ENCODE peak calls at places on chromosomes 3 and 15, in five cellular contexts. One of them, this sample, is unnamed.

GRCh38 chr15:22808761-22809280 is 22.4 kb downstream of the NIPA1 start:
- DNase-seq in Peyer's patch: no peak
- DNase-seq in AG09309: no peak
- DNase-seq in GM06990: no peak
- DNase-seq in bronchial epithelial cell: no peak
- DNase-seq in this sample: no peak

GRCh38 chr15:58039260-58040035 is 26.1 kb downstream of the ALDH1A2 start:
- DNase-seq in Peyer's patch: no peak
- DNase-seq in AG09309: no peak
- DNase-seq in bronchial epithelial cell: peak
- DNase-seq in GM06990: no peak
- DNase-seq in this sample: no peak

GRCh38 chr15:39808909-39809308 is 26.3 kb upstream of the FSIP1 start:
- DNase-seq in GM06990: no peak
- DNase-seq in AG09309: no peak
- DNase-seq in bronchial epithelial cell: no peak
- DNase-seq in Peyer's patch: no peak
- DNase-seq in this sample: no peak

GRCh38 chr3:61924065-61924740 is 362.8 kb downstream of the PTPRG start:
- DNase-seq in bronchial epithelial cell: no peak
- DNase-seq in Peyer's patch: no peak
- DNase-seq in AG09309: no peak
- DNase-seq in GM06990: no peak
- DNase-seq in this sample: no peak

GRCh38 chr3:163773136-163773535 is 1305.2 kb downstream of the SI start:
- DNase-seq in GM06990: no peak
- DNase-seq in Peyer's patch: no peak
- DNase-seq in AG09309: no peak
- DNase-seq in bronchial epithelial cell: peak
- DNase-seq in this sample: no peak

GRCh38 chr3:8964436-8965370 is 1.4 kb upstream of the RAD18 start:
- DNase-seq in bronchial epithelial cell: peak
- DNase-seq in AG09309: peak
- DNase-seq in GM06990: no peak
- DNase-seq in Peyer's patch: peak
- DNase-seq in this sample: no peak

GRCh38 chr3:161035711-161036110 is 69.4 kb downstream of the B3GALNT1 start:
- DNase-seq in AG09309: peak
- DNase-seq in bronchial epithelial cell: peak
- DNase-seq in Peyer's patch: no peak
- DNase-seq in GM06990: no peak
- DNase-seq in this sample: no peak

GRCh38 chr3:155232605-155233004 is 60.9 kb downstream of the STRIT1 start:
- DNase-seq in GM06990: no peak
- DNase-seq in bronchial epithelial cell: peak
- DNase-seq in Peyer's patch: no peak
- DNase-seq in AG09309: peak
- DNase-seq in this sample: peak

GRCh38 chr15:52709172-52709979 is 30.2 kb upstream of the ATOSA start:
- DNase-seq in GM06990: peak
- DNase-seq in bronchial epithelial cell: peak
- DNase-seq in Peyer's patch: peak
- DNase-seq in AG09309: no peak
- DNase-seq in this sample: no peak

GRCh38 chr15:59687831-59688230 is 1.3 kb downstream of the BNIP2 start:
- DNase-seq in GM06990: peak
- DNase-seq in AG09309: no peak
- DNase-seq in Peyer's patch: no peak
- DNase-seq in bronchial epithelial cell: peak
- DNase-seq in this sample: no peak

GRCh38 chr3:13062647-13063046 is 10.6 kb downstream of the IQSEC1 start:
- DNase-seq in Peyer's patch: no peak
- DNase-seq in bronchial epithelial cell: no peak
- DNase-seq in AG09309: no peak
- DNase-seq in GM06990: no peak
- DNase-seq in this sample: no peak

GRCh38 chr3:73086071-73086494 is 24.6 kb downstream of the EBLN2 start:
- DNase-seq in AG09309: no peak
- DNase-seq in GM06990: no peak
- DNase-seq in bronchial epithelial cell: peak
- DNase-seq in Peyer's patch: peak
- DNase-seq in this sample: no peak

GRCh38 chr3:193871093-193871485 is 264.9 kb upstream of the HES1 start:
- DNase-seq in GM06990: no peak
- DNase-seq in bronchial epithelial cell: peak
- DNase-seq in Peyer's patch: no peak
- DNase-seq in AG09309: no peak
- DNase-seq in this sample: no peak

DNA sequence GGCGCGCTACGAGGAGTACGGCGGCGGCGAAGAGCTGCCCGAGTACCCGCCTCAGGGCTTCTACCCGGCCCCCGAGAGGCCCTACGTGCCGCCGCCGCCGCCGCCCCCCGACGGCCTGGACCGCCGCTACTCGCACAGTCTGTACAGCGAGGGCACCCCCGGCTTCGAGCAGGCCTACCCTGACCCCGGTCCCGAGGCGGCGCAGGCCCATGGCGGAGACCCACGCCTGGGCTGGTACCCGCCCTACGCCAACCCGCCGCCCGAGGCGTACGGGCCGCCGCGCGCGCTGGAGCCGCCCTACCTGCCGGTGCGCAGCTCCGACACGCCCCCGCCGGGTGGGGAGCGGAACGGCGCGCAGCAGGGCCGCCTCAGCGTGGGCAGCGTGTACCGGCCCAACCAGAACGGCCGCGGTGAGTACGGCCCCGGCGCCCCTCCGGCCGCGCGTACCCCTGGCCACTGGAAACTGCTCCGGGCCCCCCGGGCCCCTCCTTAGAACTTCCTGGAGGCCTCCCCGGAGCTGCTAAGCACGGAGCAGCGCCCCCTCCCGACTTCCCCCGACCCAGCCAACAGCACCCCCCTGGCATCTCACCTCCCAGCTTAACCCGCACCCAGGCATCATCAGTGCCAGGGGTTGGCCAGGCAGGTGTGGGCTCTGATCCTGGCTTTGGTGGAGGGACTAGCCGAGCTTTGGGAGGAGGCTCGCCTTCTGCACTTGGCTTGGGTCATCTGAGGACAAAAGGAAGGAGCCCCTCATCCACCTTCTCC is 1.4 kb downstream of the LOXL1 start:
- DNase-seq in Peyer's patch: peak
- DNase-seq in AG09309: no peak
- DNase-seq in bronchial epithelial cell: no peak
- DNase-seq in GM06990: peak
- DNase-seq in this sample: no peak
- H3K4me3 ChIP-seq in Peyer's patch: peak
- H3K4me3 ChIP-seq in AG09309: peak
- H3K4me3 ChIP-seq in bronchial epithelial cell: peak
- H3K4me3 ChIP-seq in GM06990: peak
- H3K4me3 ChIP-seq in this sample: peak

GRCh38 chr3:74295479-74295878 is 319.0 kb downstream of the CNTN3 start:
- DNase-seq in GM06990: no peak
- DNase-seq in Peyer's patch: no peak
- DNase-seq in AG09309: no peak
- DNase-seq in bronchial epithelial cell: no peak
- DNase-seq in this sample: no peak
- H3K4me3 ChIP-seq in GM06990: no peak
- H3K4me3 ChIP-seq in Peyer's patch: no peak
- H3K4me3 ChIP-seq in AG09309: no peak
- H3K4me3 ChIP-seq in bronchial epithelial cell: no peak
- H3K4me3 ChIP-seq in this sample: no peak

GRCh38 chr3:174440741-174441587 is 418.2 kb upstream of the NAALADL2 start:
- DNase-seq in Peyer's patch: peak
- DNase-seq in AG09309: peak
- DNase-seq in bronchial epithelial cell: peak
- DNase-seq in GM06990: peak
- DNase-seq in this sample: peak
- H3K4me3 ChIP-seq in Peyer's patch: peak
- H3K4me3 ChIP-seq in AG09309: peak
- H3K4me3 ChIP-seq in bronchial epithelial cell: peak
- H3K4me3 ChIP-seq in GM06990: peak
- H3K4me3 ChIP-seq in this sample: peak

GRCh38 chr15:42461261-42461660 is 29.7 kb downstream of the ZNF106 start:
- DNase-seq in GM06990: no peak
- DNase-seq in AG09309: no peak
- DNase-seq in bronchial epithelial cell: no peak
- DNase-seq in Peyer's patch: no peak
- DNase-seq in this sample: no peak

GRCh38 chr15:42453826-42454225 is 37.1 kb downstream of the ZNF106 start:
- DNase-seq in GM06990: no peak
- DNase-seq in bronchial epithelial cell: no peak
- DNase-seq in AG09309: no peak
- DNase-seq in Peyer's patch: no peak
- DNase-seq in this sample: no peak

GRCh38 chr15:42457445-42458442 is 33.2 kb downstream of the ZNF106 start:
- DNase-seq in GM06990: peak
- DNase-seq in Peyer's patch: peak
- DNase-seq in bronchial epithelial cell: peak
- DNase-seq in AG09309: peak
- DNase-seq in this sample: peak

GRCh38 chr15:42456971-42457370 is 34.0 kb downstream of the ZNF106 start:
- DNase-seq in bronchial epithelial cell: no peak
- DNase-seq in AG09309: no peak
- DNase-seq in GM06990: no peak
- DNase-seq in Peyer's patch: no peak
- DNase-seq in this sample: no peak

GRCh38 chr15:42456539-42456938 is 34.4 kb downstream of the ZNF106 start:
- DNase-seq in AG09309: no peak
- DNase-seq in Peyer's patch: no peak
- DNase-seq in bronchial epithelial cell: no peak
- DNase-seq in GM06990: no peak
- DNase-seq in this sample: no peak
- H3K4me3 ChIP-seq in AG09309: no peak
- H3K4me3 ChIP-seq in Peyer's patch: no peak
- H3K4me3 ChIP-seq in bronchial epithelial cell: no peak
- H3K4me3 ChIP-seq in GM06990: no peak
- H3K4me3 ChIP-seq in this sample: peak

DNA sequence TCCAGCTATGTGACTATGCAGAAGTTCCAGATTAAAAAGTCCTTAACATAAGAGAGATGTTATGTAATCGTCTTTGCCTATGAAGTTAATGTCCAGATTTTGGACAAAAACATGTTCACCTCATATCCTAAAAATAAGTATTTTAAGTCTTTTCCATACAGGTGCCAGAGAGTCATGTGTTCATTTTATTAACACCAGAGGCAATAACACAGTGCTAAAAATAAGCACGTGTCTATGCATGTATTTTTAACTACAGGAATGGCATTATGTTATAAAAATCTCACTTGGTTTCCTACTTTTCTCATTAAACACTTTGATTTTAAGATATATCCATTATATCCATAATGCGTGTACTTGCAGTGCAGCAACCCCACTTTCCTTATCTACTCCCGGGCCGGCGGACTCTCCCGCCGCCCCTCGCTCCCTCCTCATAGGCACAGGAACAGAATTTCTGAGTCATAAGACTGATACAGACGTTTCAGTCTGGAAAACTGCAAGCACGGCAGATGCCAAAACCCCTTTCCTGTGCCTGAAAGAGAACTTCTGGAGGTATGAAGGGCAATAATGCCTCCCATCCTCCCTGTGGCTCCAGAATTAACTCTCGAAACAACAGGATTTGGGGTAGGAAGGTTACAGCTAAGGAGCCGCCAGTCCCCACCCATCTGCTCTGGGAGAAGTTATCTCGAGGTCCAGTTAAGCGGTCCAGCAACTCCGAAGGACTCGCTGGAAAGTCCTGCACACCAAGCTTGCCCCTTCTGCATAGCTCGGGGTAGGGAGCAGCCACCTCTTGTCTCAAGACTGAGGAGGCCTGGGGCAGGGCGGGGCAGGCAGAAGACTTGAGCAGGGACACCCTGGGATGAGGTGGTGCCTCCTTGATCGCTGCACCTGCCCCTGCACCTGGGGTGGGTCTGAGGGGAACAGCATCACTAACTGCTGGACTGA is 22.2 kb upstream of the PSTPIP1 start:
- DNase-seq in AG09309: no peak
- DNase-seq in Peyer's patch: no peak
- DNase-seq in GM06990: no peak
- DNase-seq in bronchial epithelial cell: no peak
- DNase-seq in this sample: no peak
- H3K4me3 ChIP-seq in AG09309: peak
- H3K4me3 ChIP-seq in Peyer's patch: no peak
- H3K4me3 ChIP-seq in GM06990: no peak
- H3K4me3 ChIP-seq in bronchial epithelial cell: no peak
- H3K4me3 ChIP-seq in this sample: peak

GRCh38 chr3:105865867-105866350 is 2.9 kb downstream of the CBLB start:
- DNase-seq in GM06990: no peak
- DNase-seq in bronchial epithelial cell: no peak
- DNase-seq in AG09309: no peak
- DNase-seq in Peyer's patch: no peak
- DNase-seq in this sample: no peak

GRCh38 chr3:105865016-105865623 is 3.7 kb downstream of the CBLB start:
- DNase-seq in GM06990: no peak
- DNase-seq in AG09309: no peak
- DNase-seq in bronchial epithelial cell: peak
- DNase-seq in Peyer's patch: no peak
- DNase-seq in this sample: no peak

GRCh38 chr3:105867690-105868449 is 942 bp downstream of the CBLB start:
- DNase-seq in bronchial epithelial cell: peak
- DNase-seq in Peyer's patch: no peak
- DNase-seq in GM06990: no peak
- DNase-seq in AG09309: no peak
- DNase-seq in this sample: no peak

GRCh38 chr3:105868450-105868744 is 415 bp downstream of the CBLB start:
- DNase-seq in bronchial epithelial cell: no peak
- DNase-seq in AG09309: no peak
- DNase-seq in GM06990: no peak
- DNase-seq in Peyer's patch: peak
- DNase-seq in this sample: peak

GRCh38 chr3:105866656-105867653 is 1.9 kb downstream of the CBLB start:
- DNase-seq in AG09309: no peak
- DNase-seq in GM06990: peak
- DNase-seq in bronchial epithelial cell: peak
- DNase-seq in Peyer's patch: no peak
- DNase-seq in this sample: no peak
- H3K4me3 ChIP-seq in AG09309: peak
- H3K4me3 ChIP-seq in GM06990: peak
- H3K4me3 ChIP-seq in bronchial epithelial cell: peak
- H3K4me3 ChIP-seq in Peyer's patch: peak
- H3K4me3 ChIP-seq in this sample: peak

GRCh38 chr3:69997486-69998307 is 1.8 kb upstream of the SAMMSON start:
- DNase-seq in bronchial epithelial cell: no peak
- DNase-seq in AG09309: no peak
- DNase-seq in Peyer's patch: no peak
- DNase-seq in GM06990: no peak
- DNase-seq in this sample: no peak
- H3K4me3 ChIP-seq in bronchial epithelial cell: no peak
- H3K4me3 ChIP-seq in AG09309: no peak
- H3K4me3 ChIP-seq in Peyer's patch: no peak
- H3K4me3 ChIP-seq in GM06990: no peak
- H3K4me3 ChIP-seq in this sample: no peak

GRCh38 chr3:10993729-10994065 is 1.1 kb downstream of the SLC6A1 start:
- DNase-seq in GM06990: no peak
- DNase-seq in Peyer's patch: no peak
- DNase-seq in AG09309: no peak
- DNase-seq in bronchial epithelial cell: no peak
- DNase-seq in this sample: no peak
- H3K4me3 ChIP-seq in GM06990: no peak
- H3K4me3 ChIP-seq in Peyer's patch: no peak
- H3K4me3 ChIP-seq in AG09309: no peak
- H3K4me3 ChIP-seq in bronchial epithelial cell: no peak
- H3K4me3 ChIP-seq in this sample: peak

GRCh38 chr3:129602309-129602708 is 4.2 kb downstream of the PLXND1 start:
- DNase-seq in GM06990: no peak
- DNase-seq in Peyer's patch: no peak
- DNase-seq in bronchial epithelial cell: no peak
- DNase-seq in AG09309: no peak
- DNase-seq in this sample: no peak
- H3K4me3 ChIP-seq in GM06990: no peak
- H3K4me3 ChIP-seq in Peyer's patch: peak
- H3K4me3 ChIP-seq in bronchial epithelial cell: no peak
- H3K4me3 ChIP-seq in AG09309: no peak
- H3K4me3 ChIP-seq in this sample: peak

This sample was measured in coronary artery.